ENCODE peak calls at places on chromosomes 5 and 9, in ten cellular contexts. U, E, Q, T, A, B, D, K, P and X are unnamed samples.

GRCh38 chr9:75672478-75672877 is 218.0 kb upstream of the PCSK5 start:
- DNase-seq in U (no peak), E (no peak), Q (no peak), T (no peak), A (no peak), B (no peak), D (no peak), K (no peak), P (no peak), X (no peak)

GRCh38 chr5:120765189-120765588 is 301.1 kb downstream of the PRR16 start:
- DNase-seq in U (no peak), E (no peak), Q (no peak), T (no peak), A (no peak), B (no peak), D (peak; percentile 36), K (peak; percentile 6), P (no peak), X (no peak)

GRCh38 chr5:91468643-91469422 is 85.7 kb upstream of the ARRDC3 start:
- DNase-seq in U (no peak), E (no peak), Q (no peak), T (no peak), A (no peak), B (no peak), D (no peak), K (peak; percentile 3), P (no peak), X (no peak)

GRCh38 chr9:91898451-91899433 is 51.3 kb downstream of the ROR2 start:
- DNase-seq in U (no peak), E (peak; percentile 77), Q (peak; percentile 93), T (no peak), A (peak; percentile 58), B (no peak), D (no peak), K (peak; percentile 57), P (no peak), X (no peak)

GRCh38 chr5:132396589-132397001 is 27.1 kb downstream of the SLC22A5 start:
- DNase-seq in U (no peak), E (no peak), Q (no peak), T (no peak), A (no peak), B (no peak), D (no peak), K (no peak), P (no peak), X (no peak)

GRCh38 chr5:141349917-141350619 is at the start of gene PCDHGB1:
- DNase-seq in U (peak; percentile 52), E (peak; percentile 89), Q (no peak), T (no peak), A (peak; percentile 25), B (no peak), D (peak; percentile 67), K (peak; percentile 66), P (no peak), X (no peak)

GRCh38 chr9:89863837-89864236 is 259.0 kb downstream of the GADD45G start:
- DNase-seq in U (no peak), E (no peak), Q (no peak), T (peak; percentile 34), A (no peak), B (no peak), D (no peak), K (no peak), P (no peak), X (no peak)

GRCh38 chr5:14286007-14286406 is 142.9 kb downstream of the TRIO start:
- DNase-seq in U (no peak), E (no peak), Q (no peak), T (no peak), A (no peak), B (no peak), D (no peak), K (no peak), P (no peak), X (no peak)

GRCh38 chr9:105930007-105930627 is 235.8 kb downstream of the TMEM38B start:
- DNase-seq in U (peak; percentile 24), E (no peak), Q (no peak), T (no peak), A (no peak), B (no peak), D (no peak), K (no peak), P (no peak), X (no peak)

GRCh38 chr5:159877894-159878448 is 38.3 kb upstream of the ADRA1B start:
- DNase-seq in U (peak; percentile 39), E (peak; percentile 46), Q (peak; percentile 26), T (peak; percentile 69), A (no peak), B (no peak), D (peak; percentile 65), K (peak; percentile 80), P (no peak), X (no peak)

GRCh38 chr5:155004138-155004744 is 9.3 kb upstream of the KIF4B start:
- DNase-seq in U (no peak), E (peak; percentile 90), Q (no peak), T (no peak), A (peak; percentile 5), B (no peak), D (peak; percentile 5), K (peak; percentile 42), P (no peak), X (no peak)

GRCh38 chr5:15501057-15501791 is 1.2 kb downstream of the FBXL7 start:
- DNase-seq in U (peak; percentile 62), E (peak; percentile 86), Q (peak; percentile 44), T (no peak), A (peak; percentile 65), B (no peak), D (peak; percentile 88), K (peak; percentile 84), P (no peak), X (no peak)

GRCh38 chr5:172350212-172351181 is 66.9 kb upstream of the UBTD2 start:
- DNase-seq in U (no peak), E (no peak), Q (no peak), T (peak; percentile 39), A (no peak), B (no peak), D (no peak), K (no peak), P (no peak), X (no peak)

GRCh38 chr5:122963305-122963704 is 73.2 kb downstream of the PPIC start:
- DNase-seq in U (no peak), E (no peak), Q (no peak), T (no peak), A (no peak), B (no peak), D (no peak), K (no peak), P (no peak), X (no peak)

GRCh38 chr5:149902177-149902576 is 42.4 kb downstream of the PDE6A start:
- DNase-seq in U (no peak), E (no peak), Q (no peak), T (no peak), A (no peak), B (no peak), D (no peak), K (no peak), P (no peak), X (no peak)

GRCh38 chr9:137618105-137619067 is at the start of gene EHMT1:
- DNase-seq in U (peak; percentile 89), E (peak; percentile 94), Q (peak; percentile 77), T (peak; percentile 88), A (peak; percentile 96), B (peak; percentile 82), D (peak; percentile 76), K (peak; percentile 85), P (no peak), X (peak; percentile 94)
- TF ChIP-seq CTCF in U (no peak), E (no peak), Q (no peak), T (no peak), A (no peak), B (no peak), D (no peak), K (no peak), P (no peak), X (no peak)

GRCh38 chr9:23153058-23153457 is 673.0 kb downstream of the ELAVL2 start:
- DNase-seq in U (no peak), E (peak; percentile 66), Q (no peak), T (no peak), A (no peak), B (no peak), D (no peak), K (no peak), P (no peak), X (no peak)
- TF ChIP-seq CTCF in U (no peak), E (peak; percentile 57), Q (no peak), T (no peak), A (no peak), B (no peak), D (peak; percentile 8), K (no peak), P (no peak), X (peak; percentile 38)

GRCh38 chr9:37528652-37529072 is 42.9 kb downstream of the POLR1E start:
- DNase-seq in U (no peak), E (no peak), Q (no peak), T (no peak), A (no peak), B (no peak), D (no peak), K (no peak), P (no peak), X (no peak)
- TF ChIP-seq CTCF in U (no peak), E (no peak), Q (no peak), T (no peak), A (no peak), B (no peak), D (no peak), K (no peak), P (no peak), X (no peak)

GRCh38 chr5:102451082-102451481 is 47.7 kb downstream of the SLCO6A1 start:
- DNase-seq in U (no peak), E (no peak), Q (no peak), T (no peak), A (no peak), B (no peak), D (no peak), K (no peak), P (no peak), X (no peak)

GRCh38 chr5:102453716-102454115 is 45.1 kb downstream of the SLCO6A1 start:
- DNase-seq in U (no peak), E (no peak), Q (no peak), T (no peak), A (no peak), B (no peak), D (peak; percentile 3), K (no peak), P (no peak), X (no peak)

DNA sequence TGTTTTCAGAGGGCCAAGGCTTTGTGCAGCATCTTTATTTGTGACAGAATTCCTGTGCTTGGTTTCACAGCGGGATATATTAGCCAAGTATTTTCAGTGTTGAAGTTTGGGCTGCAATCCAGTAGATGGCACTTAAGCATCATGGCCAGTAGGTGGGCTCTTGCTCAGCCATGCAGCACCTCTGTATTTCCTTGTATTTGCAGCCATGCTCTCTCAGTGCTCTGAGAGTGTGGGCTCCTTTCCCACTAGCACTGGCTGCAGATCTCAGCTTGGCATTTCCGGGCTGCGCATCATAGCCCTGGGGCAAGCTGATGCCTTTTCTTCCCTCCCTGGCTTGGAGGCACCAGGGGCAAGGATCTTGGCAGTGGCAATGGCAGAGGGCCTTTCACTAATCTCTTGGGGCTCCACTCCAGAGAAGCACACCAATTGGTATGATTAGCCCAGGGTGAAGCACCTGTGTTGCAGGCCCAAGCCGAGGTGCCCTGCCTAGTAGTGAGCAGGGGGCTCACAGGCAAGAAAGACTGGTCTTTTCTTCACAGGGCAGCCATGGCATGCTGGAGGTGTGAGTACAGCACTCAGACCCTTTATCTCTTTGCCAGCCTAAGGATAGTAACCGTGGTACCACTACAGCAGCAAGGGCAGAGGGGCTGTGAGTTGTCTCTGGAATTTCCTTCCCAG is 48.3 kb downstream of the SLCO6A1 start:
- DNase-seq in U (no peak), E (peak; percentile 64), Q (no peak), T (no peak), A (no peak), B (no peak), D (peak; percentile 2), K (peak; percentile 0), P (no peak), X (no peak)
- TF ChIP-seq CTCF in U (no peak), E (peak; percentile 73), Q (no peak), T (no peak), A (peak; percentile 37), B (no peak), D (no peak), K (no peak), P (no peak), X (peak; percentile 24)